ENCODE peak calls at places on chromosome 5, in five cellular contexts. One of them, this sample, is unnamed.

GRCh38 chr5:174381241-174381640 is 335.7 kb downstream of the NSG2 start:
- DNase-seq in colonic mucosa: no peak
- DNase-seq in nephron progenitor cell: no peak
- DNase-seq in cardiac fibroblast: peak
- DNase-seq in lung: no peak
- DNase-seq in this sample: no peak

GRCh38 chr5:172118891-172119290 is 69.1 kb downstream of the STK10 start:
- DNase-seq in colonic mucosa: no peak
- DNase-seq in nephron progenitor cell: no peak
- DNase-seq in cardiac fibroblast: no peak
- DNase-seq in lung: no peak
- DNase-seq in this sample: no peak

GRCh38 chr5:91636351-91636750 is 253.2 kb upstream of the ARRDC3 start:
- DNase-seq in colonic mucosa: no peak
- DNase-seq in nephron progenitor cell: no peak
- DNase-seq in cardiac fibroblast: no peak
- DNase-seq in lung: no peak
- DNase-seq in this sample: no peak

GRCh38 chr5:97840643-97841042 is 657.6 kb upstream of the RIOK2 start:
- DNase-seq in colonic mucosa: no peak
- DNase-seq in nephron progenitor cell: no peak
- DNase-seq in cardiac fibroblast: peak
- DNase-seq in lung: no peak
- DNase-seq in this sample: no peak

GRCh38 chr5:17316973-17317459 is 99.6 kb downstream of the BASP1 start:
- DNase-seq in colonic mucosa: no peak
- DNase-seq in nephron progenitor cell: no peak
- DNase-seq in cardiac fibroblast: peak
- DNase-seq in lung: no peak
- DNase-seq in this sample: no peak

GRCh38 chr5:164663223-164663989 is 1158.0 kb downstream of the MAT2B start:
- DNase-seq in colonic mucosa: no peak
- DNase-seq in nephron progenitor cell: no peak
- DNase-seq in cardiac fibroblast: no peak
- DNase-seq in lung: no peak
- DNase-seq in this sample: no peak

GRCh38 chr5:111699324-111699723 is 57.7 kb downstream of the NREP start:
- DNase-seq in colonic mucosa: no peak
- DNase-seq in nephron progenitor cell: no peak
- DNase-seq in cardiac fibroblast: peak
- DNase-seq in lung: peak
- DNase-seq in this sample: no peak

GRCh38 chr5:1315018-1315708 is 20.3 kb upstream of the TERT start:
- DNase-seq in colonic mucosa: no peak
- DNase-seq in nephron progenitor cell: no peak
- DNase-seq in cardiac fibroblast: no peak
- DNase-seq in lung: no peak
- DNase-seq in this sample: no peak

GRCh38 chr5:21685536-21685935 is 1167.6 kb downstream of the CDH12 start:
- DNase-seq in colonic mucosa: no peak
- DNase-seq in nephron progenitor cell: no peak
- DNase-seq in cardiac fibroblast: peak
- DNase-seq in lung: no peak
- DNase-seq in this sample: no peak

GRCh38 chr5:99122976-99123375 is 194.2 kb upstream of the CHD1 start:
- DNase-seq in colonic mucosa: no peak
- DNase-seq in nephron progenitor cell: no peak
- DNase-seq in cardiac fibroblast: no peak
- DNase-seq in lung: no peak
- DNase-seq in this sample: no peak

GRCh38 chr5:142683885-142684505 is 1.9 kb downstream of the FGF1 start:
- DNase-seq in colonic mucosa: no peak
- DNase-seq in nephron progenitor cell: no peak
- DNase-seq in cardiac fibroblast: no peak
- DNase-seq in lung: no peak
- DNase-seq in this sample: no peak

GRCh38 chr5:6868170-6868569 is 154.9 kb downstream of the TENT4A start:
- DNase-seq in colonic mucosa: no peak
- DNase-seq in nephron progenitor cell: no peak
- DNase-seq in cardiac fibroblast: no peak
- DNase-seq in lung: no peak
- DNase-seq in this sample: no peak

GRCh38 chr5:142779163-142779562 is 9.0 kb downstream of the ARHGAP26 start:
- DNase-seq in colonic mucosa: no peak
- DNase-seq in nephron progenitor cell: no peak
- DNase-seq in cardiac fibroblast: peak
- DNase-seq in lung: no peak
- DNase-seq in this sample: no peak

GRCh38 chr5:1558945-1559344 is 35.2 kb upstream of the LPCAT1 start:
- DNase-seq in colonic mucosa: no peak
- DNase-seq in nephron progenitor cell: no peak
- DNase-seq in cardiac fibroblast: no peak
- DNase-seq in lung: no peak
- DNase-seq in this sample: no peak

GRCh38 chr5:126624534-126624933 is 23.8 kb downstream of the PHAX start:
- DNase-seq in colonic mucosa: no peak
- DNase-seq in nephron progenitor cell: no peak
- DNase-seq in cardiac fibroblast: peak
- DNase-seq in lung: no peak
- DNase-seq in this sample: no peak

DNA sequence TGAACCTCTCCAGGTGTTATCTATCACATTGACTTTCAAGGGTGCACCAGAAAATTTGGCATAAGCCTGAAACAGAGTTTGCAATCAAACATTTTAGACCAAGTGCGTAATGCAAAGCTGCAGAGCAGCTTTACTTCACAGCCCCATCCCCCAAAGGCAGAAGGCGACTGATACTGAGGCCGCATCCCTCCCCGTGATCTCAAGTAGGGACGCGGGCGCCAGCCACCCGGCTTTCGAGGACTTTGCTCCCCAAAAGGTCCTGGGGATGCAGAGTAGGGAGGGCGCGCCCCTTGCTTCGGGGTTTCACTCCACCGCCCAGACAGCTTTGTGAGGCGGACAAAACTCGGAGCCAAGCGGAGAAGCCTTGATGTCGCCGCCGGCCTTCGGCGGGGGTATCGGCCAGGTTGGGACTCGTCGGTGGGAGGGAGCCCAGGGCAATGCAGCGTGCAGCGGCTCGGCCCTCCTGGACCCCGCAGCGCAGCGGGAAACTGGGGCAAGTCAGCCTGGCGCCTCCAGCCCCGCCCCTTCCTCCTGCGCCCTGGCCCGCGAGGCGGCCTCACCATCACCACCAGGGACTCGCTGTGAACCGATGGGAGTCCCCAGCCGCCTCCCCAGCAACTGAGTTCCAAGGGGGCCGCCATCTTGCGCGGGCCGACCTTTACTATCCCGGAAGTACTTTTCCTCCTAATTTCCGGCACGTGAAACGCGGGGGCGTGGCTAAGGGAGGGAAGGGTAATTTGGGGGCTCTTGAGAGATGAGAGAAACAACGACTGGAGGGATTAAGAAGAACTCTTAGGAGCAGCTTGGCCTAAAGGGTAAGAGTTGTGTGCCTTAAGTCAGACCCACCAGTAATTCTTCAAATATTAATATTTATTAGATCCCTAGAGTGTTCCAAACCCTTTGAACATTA is at the start of gene MTX3:
- DNase-seq in colonic mucosa: peak
- DNase-seq in nephron progenitor cell: peak
- DNase-seq in cardiac fibroblast: peak
- DNase-seq in lung: peak
- DNase-seq in this sample: peak
- TF ChIP-seq CTCF in colonic mucosa: no peak
- TF ChIP-seq CTCF in nephron progenitor cell: no peak
- TF ChIP-seq CTCF in cardiac fibroblast: no peak
- TF ChIP-seq CTCF in lung: no peak
- TF ChIP-seq CTCF in this sample: no peak

DNA sequence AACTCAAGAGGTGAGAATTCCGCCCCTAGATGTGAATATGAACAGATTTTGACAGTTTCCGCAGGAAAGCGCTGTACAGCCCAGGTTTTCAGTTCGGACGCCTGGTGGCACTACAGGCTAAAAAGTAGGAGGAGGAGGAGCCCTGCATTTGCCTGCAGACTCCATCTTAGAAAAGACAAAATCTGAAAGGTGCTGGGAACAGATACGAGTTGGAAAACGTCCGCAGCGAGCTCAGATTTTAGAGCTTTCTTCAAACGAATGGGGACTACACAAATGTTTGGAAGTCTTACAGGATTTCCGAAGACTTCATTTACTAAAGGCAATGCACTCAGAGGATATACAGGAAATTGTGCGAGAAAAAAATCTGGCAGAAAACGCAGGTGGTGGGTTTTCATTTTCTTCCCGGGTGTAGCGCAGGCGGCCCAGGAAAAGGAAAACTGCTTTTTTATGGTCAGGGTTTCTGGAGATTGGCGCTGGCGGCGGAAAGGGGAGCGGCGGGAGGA is 9.9 kb upstream of the PCDHB2 start:
- DNase-seq in colonic mucosa: no peak
- DNase-seq in nephron progenitor cell: peak
- DNase-seq in cardiac fibroblast: peak
- DNase-seq in lung: peak
- DNase-seq in this sample: no peak
- TF ChIP-seq CTCF in colonic mucosa: no peak
- TF ChIP-seq CTCF in nephron progenitor cell: peak
- TF ChIP-seq CTCF in cardiac fibroblast: peak
- TF ChIP-seq CTCF in lung: peak
- TF ChIP-seq CTCF in this sample: no peak

GRCh38 chr5:53201746-53202145 is 92.2 kb upstream of the MOCS2 start:
- DNase-seq in colonic mucosa: no peak
- DNase-seq in nephron progenitor cell: no peak
- DNase-seq in cardiac fibroblast: no peak
- DNase-seq in lung: no peak
- DNase-seq in this sample: no peak
- TF ChIP-seq CTCF in colonic mucosa: no peak
- TF ChIP-seq CTCF in nephron progenitor cell: no peak
- TF ChIP-seq CTCF in cardiac fibroblast: peak
- TF ChIP-seq CTCF in lung: no peak
- TF ChIP-seq CTCF in this sample: no peak

GRCh38 chr5:150302301-150303069 is at the start of gene ARSI:
- DNase-seq in colonic mucosa: peak
- DNase-seq in nephron progenitor cell: peak
- DNase-seq in cardiac fibroblast: peak
- DNase-seq in lung: no peak
- DNase-seq in this sample: no peak
- TF ChIP-seq CTCF in colonic mucosa: no peak
- TF ChIP-seq CTCF in nephron progenitor cell: no peak
- TF ChIP-seq CTCF in cardiac fibroblast: no peak
- TF ChIP-seq CTCF in lung: no peak
- TF ChIP-seq CTCF in this sample: no peak

GRCh38 chr5:169581580-169582227 is 1.9 kb upstream of the SPDL1 start:
- DNase-seq in colonic mucosa: peak
- DNase-seq in nephron progenitor cell: peak
- DNase-seq in cardiac fibroblast: peak
- DNase-seq in lung: peak
- DNase-seq in this sample: no peak

GRCh38 chr5:169574147-169574646 is 9.4 kb upstream of the SPDL1 start:
- DNase-seq in colonic mucosa: no peak
- DNase-seq in nephron progenitor cell: no peak
- DNase-seq in cardiac fibroblast: no peak
- DNase-seq in lung: no peak
- DNase-seq in this sample: no peak

GRCh38 chr5:169580964-169581363 is 2.6 kb upstream of the SPDL1 start:
- DNase-seq in colonic mucosa: no peak
- DNase-seq in nephron progenitor cell: no peak
- DNase-seq in cardiac fibroblast: no peak
- DNase-seq in lung: no peak
- DNase-seq in this sample: no peak

GRCh38 chr5:169576181-169576598 is 7.4 kb upstream of the SPDL1 start:
- DNase-seq in colonic mucosa: no peak
- DNase-seq in nephron progenitor cell: no peak
- DNase-seq in cardiac fibroblast: peak
- DNase-seq in lung: no peak
- DNase-seq in this sample: no peak

GRCh38 chr5:169577966-169578365 is 5.6 kb upstream of the SPDL1 start:
- DNase-seq in colonic mucosa: no peak
- DNase-seq in nephron progenitor cell: no peak
- DNase-seq in cardiac fibroblast: peak
- DNase-seq in lung: no peak
- DNase-seq in this sample: no peak
- TF ChIP-seq CTCF in colonic mucosa: no peak
- TF ChIP-seq CTCF in nephron progenitor cell: peak
- TF ChIP-seq CTCF in cardiac fibroblast: peak
- TF ChIP-seq CTCF in lung: no peak
- TF ChIP-seq CTCF in this sample: peak

DNA sequence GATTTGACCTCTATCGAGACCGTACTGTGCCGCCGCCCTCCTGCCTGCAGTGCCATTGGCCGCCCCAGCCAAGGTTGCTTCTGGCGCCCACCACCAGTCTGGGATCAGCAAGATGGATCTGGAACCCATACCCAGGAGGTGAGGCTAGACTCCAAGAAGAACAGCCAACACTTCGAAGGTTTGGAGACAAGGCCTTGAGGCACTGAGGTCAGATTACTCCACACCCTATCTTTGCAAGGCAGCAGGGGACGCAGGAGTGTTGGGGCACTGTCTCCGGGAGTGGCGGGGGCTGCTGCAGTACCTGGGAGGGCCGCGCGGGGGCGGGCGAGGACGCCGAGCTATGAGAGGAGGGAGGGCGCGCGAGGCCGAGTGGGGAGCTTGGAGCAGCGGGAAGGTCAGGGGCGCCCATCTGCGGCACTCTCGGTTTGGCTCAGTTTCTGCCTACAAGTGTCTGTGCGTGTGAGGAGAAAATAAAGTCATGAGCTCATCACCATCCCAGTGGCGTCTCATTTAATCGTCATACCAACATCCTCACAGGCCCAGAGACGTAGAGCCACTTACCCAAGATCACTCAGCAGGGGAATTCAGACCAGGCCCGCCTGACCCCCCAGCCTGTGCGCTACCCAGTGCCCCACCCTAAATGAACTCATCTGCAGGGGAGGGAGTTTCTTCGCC is 20.5 kb upstream of the PSD2 start:
- DNase-seq in colonic mucosa: peak
- DNase-seq in nephron progenitor cell: peak
- DNase-seq in cardiac fibroblast: peak
- DNase-seq in lung: peak
- DNase-seq in this sample: peak
- TF ChIP-seq CTCF in colonic mucosa: peak
- TF ChIP-seq CTCF in nephron progenitor cell: peak
- TF ChIP-seq CTCF in cardiac fibroblast: peak
- TF ChIP-seq CTCF in lung: peak
- TF ChIP-seq CTCF in this sample: peak

DNA sequence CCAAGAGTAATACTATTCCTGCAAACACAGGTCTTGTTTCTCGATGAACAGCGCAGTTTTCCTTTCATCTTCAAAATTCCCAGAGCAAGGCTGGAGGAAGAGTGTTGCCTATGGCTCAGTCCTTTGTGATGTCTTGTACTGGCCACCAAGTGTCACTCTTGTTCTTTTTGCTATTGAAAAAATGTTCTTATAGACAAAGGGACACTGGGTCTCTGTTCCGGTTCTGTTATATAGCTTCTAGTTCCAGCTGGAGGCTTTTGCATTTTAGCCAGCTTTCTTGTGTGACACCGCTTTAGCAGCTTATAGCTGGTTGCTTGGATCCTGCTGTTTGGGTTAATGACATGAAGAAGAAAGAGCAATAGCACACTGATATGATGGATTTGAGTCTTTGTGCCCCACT is 343.7 kb upstream of the KCNN2 start:
- DNase-seq in colonic mucosa: no peak
- DNase-seq in nephron progenitor cell: no peak
- DNase-seq in cardiac fibroblast: no peak
- DNase-seq in lung: no peak
- DNase-seq in this sample: no peak
- TF ChIP-seq CTCF in colonic mucosa: no peak
- TF ChIP-seq CTCF in nephron progenitor cell: peak
- TF ChIP-seq CTCF in cardiac fibroblast: no peak
- TF ChIP-seq CTCF in lung: no peak
- TF ChIP-seq CTCF in this sample: peak